ENCODE peak calls at places on chromosomes 11 and 22, in four cellular contexts. One of them, this sample, is unnamed.

GRCh38 chr11:955154-956049 is 29.7 kb downstream of the AP2A2 start:
- DNase-seq in skeletal muscle cell: no peak
- DNase-seq in aorta: no peak
- DNase-seq in cardiac fibroblast: no peak
- DNase-seq in this sample: no peak

GRCh38 chr11:86167499-86168161 is 76.9 kb upstream of the EED start:
- DNase-seq in skeletal muscle cell: no peak
- DNase-seq in aorta: no peak
- DNase-seq in cardiac fibroblast: peak
- DNase-seq in this sample: no peak

GRCh38 chr11:110376711-110377324 is 52.9 kb upstream of the FDX1 start:
- DNase-seq in skeletal muscle cell: peak
- DNase-seq in aorta: no peak
- DNase-seq in cardiac fibroblast: peak
- DNase-seq in this sample: peak

GRCh38 chr11:111982532-111983186 is 42.5 kb upstream of the DLAT start:
- DNase-seq in skeletal muscle cell: no peak
- DNase-seq in aorta: no peak
- DNase-seq in cardiac fibroblast: no peak
- DNase-seq in this sample: no peak

GRCh38 chr11:17985517-17985916 is 27.3 kb downstream of the SERGEF start:
- DNase-seq in skeletal muscle cell: no peak
- DNase-seq in aorta: no peak
- DNase-seq in cardiac fibroblast: peak
- DNase-seq in this sample: no peak

GRCh38 chr11:14446701-14447169 is 52.9 kb downstream of the COPB1 start:
- DNase-seq in skeletal muscle cell: no peak
- DNase-seq in aorta: no peak
- DNase-seq in cardiac fibroblast: no peak
- DNase-seq in this sample: no peak

GRCh38 chr11:72038491-72038890 is 39.8 kb downstream of the IL18BP start:
- DNase-seq in skeletal muscle cell: peak
- DNase-seq in aorta: peak
- DNase-seq in cardiac fibroblast: peak
- DNase-seq in this sample: no peak

GRCh38 chr22:45450931-45451651 is 37.6 kb downstream of the RIBC2 start:
- DNase-seq in skeletal muscle cell: peak
- DNase-seq in aorta: no peak
- DNase-seq in cardiac fibroblast: peak
- DNase-seq in this sample: peak

GRCh38 chr11:35992551-35992950 is 48.7 kb downstream of the LDLRAD3 start:
- DNase-seq in skeletal muscle cell: no peak
- DNase-seq in aorta: no peak
- DNase-seq in cardiac fibroblast: no peak
- DNase-seq in this sample: no peak

GRCh38 chr11:64136767-64137166 is 29.1 kb downstream of the MACROD1 start:
- DNase-seq in skeletal muscle cell: no peak
- DNase-seq in aorta: no peak
- DNase-seq in cardiac fibroblast: no peak
- DNase-seq in this sample: no peak

GRCh38 chr11:37532271-37532670 is 934.2 kb upstream of the RAG2 start:
- DNase-seq in skeletal muscle cell: no peak
- DNase-seq in aorta: no peak
- DNase-seq in cardiac fibroblast: no peak
- DNase-seq in this sample: no peak

GRCh38 chr22:22692707-22693530 is 48.5 kb downstream of the GGTLC2 start:
- DNase-seq in skeletal muscle cell: no peak
- DNase-seq in aorta: no peak
- DNase-seq in cardiac fibroblast: peak
- DNase-seq in this sample: no peak

GRCh38 chr22:38106814-38107578 is 3.5 kb downstream of the BAIAP2L2 start:
- DNase-seq in skeletal muscle cell: no peak
- DNase-seq in aorta: peak
- DNase-seq in cardiac fibroblast: no peak
- DNase-seq in this sample: no peak

GRCh38 chr11:33135216-33135615 is 26.1 kb downstream of the CSTF3 start:
- DNase-seq in skeletal muscle cell: peak
- DNase-seq in aorta: no peak
- DNase-seq in cardiac fibroblast: peak
- DNase-seq in this sample: peak

GRCh38 chr11:73519266-73519665 is 78.6 kb downstream of the FAM168A start:
- DNase-seq in skeletal muscle cell: no peak
- DNase-seq in aorta: no peak
- DNase-seq in cardiac fibroblast: no peak
- DNase-seq in this sample: no peak

GRCh38 chr11:115676206-115676605 is 172.0 kb upstream of the CADM1 start:
- DNase-seq in skeletal muscle cell: no peak
- DNase-seq in aorta: no peak
- DNase-seq in cardiac fibroblast: no peak
- DNase-seq in this sample: no peak

GRCh38 chr11:12076840-12077534 is 33.4 kb upstream of the MICAL2 start:
- DNase-seq in skeletal muscle cell: no peak
- DNase-seq in aorta: no peak
- DNase-seq in cardiac fibroblast: peak
- DNase-seq in this sample: no peak

GRCh38 chr11:88411265-88411664 is 73.7 kb upstream of the CTSC start:
- DNase-seq in skeletal muscle cell: peak
- DNase-seq in aorta: no peak
- DNase-seq in cardiac fibroblast: no peak
- DNase-seq in this sample: peak

GRCh38 chr11:68354181-68354872 is 41.9 kb downstream of the LRP5 start:
- DNase-seq in skeletal muscle cell: peak
- DNase-seq in aorta: peak
- DNase-seq in cardiac fibroblast: peak
- DNase-seq in this sample: peak

GRCh38 chr11:71309611-71310010 is 57.2 kb upstream of the SHANK2 start:
- DNase-seq in skeletal muscle cell: no peak
- DNase-seq in aorta: peak
- DNase-seq in cardiac fibroblast: no peak
- DNase-seq in this sample: no peak

GRCh38 chr11:91795139-91795887 is 429.3 kb upstream of the FAT3 start:
- DNase-seq in skeletal muscle cell: peak
- DNase-seq in aorta: no peak
- DNase-seq in cardiac fibroblast: no peak
- DNase-seq in this sample: no peak

GRCh38 chr22:18103527-18104269 is 6.9 kb upstream of the TUBA8 start:
- DNase-seq in skeletal muscle cell: no peak
- DNase-seq in aorta: peak
- DNase-seq in cardiac fibroblast: no peak
- DNase-seq in this sample: no peak

GRCh38 chr11:120331301-120331966 is 4.8 kb upstream of the ARHGEF12 start:
- DNase-seq in skeletal muscle cell: peak
- DNase-seq in aorta: no peak
- DNase-seq in cardiac fibroblast: peak
- DNase-seq in this sample: peak

GRCh38 chr22:43345761-43346261 is 2.6 kb upstream of the SCUBE1 start:
- DNase-seq in skeletal muscle cell: no peak
- DNase-seq in aorta: peak
- DNase-seq in cardiac fibroblast: no peak
- DNase-seq in this sample: no peak

GRCh38 chr22:46129390-46130041 is 20.8 kb upstream of the PPARA start:
- DNase-seq in skeletal muscle cell: no peak
- DNase-seq in aorta: no peak
- DNase-seq in cardiac fibroblast: no peak
- DNase-seq in this sample: no peak

GRCh38 chr11:93248602-93249001 is 50.8 kb upstream of the SLC36A4 start:
- DNase-seq in skeletal muscle cell: no peak
- DNase-seq in aorta: no peak
- DNase-seq in cardiac fibroblast: peak
- DNase-seq in this sample: no peak

GRCh38 chr11:68014157-68014965 is 4.2 kb downstream of the ALDH3B1 start:
- DNase-seq in skeletal muscle cell: peak
- DNase-seq in aorta: peak
- DNase-seq in cardiac fibroblast: peak
- DNase-seq in this sample: no peak

GRCh38 chr22:43925433-43926348 is 2.1 kb downstream of the PNPLA3 start:
- DNase-seq in skeletal muscle cell: no peak
- DNase-seq in aorta: no peak
- DNase-seq in cardiac fibroblast: peak
- DNase-seq in this sample: no peak

GRCh38 chr22:27975381-27976013 is 56.4 kb upstream of the PITPNB start:
- DNase-seq in skeletal muscle cell: no peak
- DNase-seq in aorta: no peak
- DNase-seq in cardiac fibroblast: no peak
- DNase-seq in this sample: no peak

GRCh38 chr11:75202195-75202594 is 38.4 kb upstream of the TPBGL start:
- DNase-seq in skeletal muscle cell: no peak
- DNase-seq in aorta: no peak
- DNase-seq in cardiac fibroblast: no peak
- DNase-seq in this sample: no peak

GRCh38 chr11:104343578-104343977 is 179.6 kb upstream of the PDGFD start:
- DNase-seq in skeletal muscle cell: no peak
- DNase-seq in aorta: no peak
- DNase-seq in cardiac fibroblast: peak
- DNase-seq in this sample: no peak

GRCh38 chr11:109857637-109858036 is 235.6 kb upstream of the ZC3H12C start:
- DNase-seq in skeletal muscle cell: no peak
- DNase-seq in aorta: no peak
- DNase-seq in cardiac fibroblast: no peak
- DNase-seq in this sample: no peak

GRCh38 chr11:60182546-60183330 is at the start of gene MS4A6A:
- DNase-seq in skeletal muscle cell: no peak
- DNase-seq in aorta: no peak
- DNase-seq in cardiac fibroblast: no peak
- DNase-seq in this sample: no peak
- H3K4me3 ChIP-seq in skeletal muscle cell: no peak
- H3K4me3 ChIP-seq in aorta: no peak
- H3K4me3 ChIP-seq in cardiac fibroblast: no peak
- H3K4me3 ChIP-seq in this sample: no peak

GRCh38 chr22:36453855-36454378 is 27.5 kb downstream of the TXN2 start:
- DNase-seq in skeletal muscle cell: no peak
- DNase-seq in aorta: no peak
- DNase-seq in cardiac fibroblast: no peak
- DNase-seq in this sample: no peak
- H3K4me3 ChIP-seq in skeletal muscle cell: no peak
- H3K4me3 ChIP-seq in aorta: no peak
- H3K4me3 ChIP-seq in cardiac fibroblast: no peak
- H3K4me3 ChIP-seq in this sample: no peak

GRCh38 chr11:69443968-69444364 is 37.5 kb upstream of the LINC01488 start:
- DNase-seq in skeletal muscle cell: no peak
- DNase-seq in aorta: peak
- DNase-seq in cardiac fibroblast: peak
- DNase-seq in this sample: no peak
- H3K4me3 ChIP-seq in skeletal muscle cell: peak
- H3K4me3 ChIP-seq in aorta: no peak
- H3K4me3 ChIP-seq in cardiac fibroblast: no peak
- H3K4me3 ChIP-seq in this sample: peak

DNA sequence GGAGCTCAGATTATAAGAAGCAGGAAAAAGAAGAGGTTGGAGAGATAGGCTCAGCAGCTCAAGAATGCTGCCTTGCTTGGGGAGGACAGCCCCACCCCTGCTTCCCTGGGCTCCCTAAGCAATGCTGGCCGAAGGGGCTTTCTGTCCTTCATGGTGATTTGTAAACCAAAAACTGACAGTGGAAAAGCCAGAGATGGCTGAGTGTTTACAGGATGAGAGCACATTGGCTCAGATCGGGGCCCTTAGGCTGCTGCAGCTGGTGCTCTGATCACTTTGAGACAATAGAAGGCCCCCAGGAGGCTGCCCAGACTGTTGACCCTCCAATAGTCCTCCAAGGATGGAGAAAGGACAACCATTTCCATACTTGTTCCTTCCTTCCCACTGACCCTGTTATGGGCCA is 28.8 kb upstream of the AMOTL1 start:
- DNase-seq in skeletal muscle cell: no peak
- DNase-seq in aorta: no peak
- DNase-seq in cardiac fibroblast: no peak
- DNase-seq in this sample: no peak
- H3K4me3 ChIP-seq in skeletal muscle cell: no peak
- H3K4me3 ChIP-seq in aorta: no peak
- H3K4me3 ChIP-seq in cardiac fibroblast: no peak
- H3K4me3 ChIP-seq in this sample: no peak